ENCODE peak calls at places on chromosome 2, in eight cellular contexts. A is endothelial cell; W is activated CD4-positive, alpha-beta T cell treated with anti-CD3 and anti-CD28 coated beads, Interleukin-2, amount 50 U/mL, for 4 hours; R is sigmoid colon; T is GM06990; Y is activated effector memory CD4-positive, alpha-beta T cell treated with Interleukin-2 at 50 U/mL for 16 hours; C is hippocampal formation; K is iPS DF 19.7. J is an unnamed sample.

GRCh38 chr2:99140056-99140859 is 1.2 kb upstream of the C2orf15 start:
- DNase-seq in R (no peak), W (no peak), T (no peak), K (peak), Y (no peak), C (no peak), A (no peak), J (no peak)

GRCh38 chr2:127386764-127387654 is 766 bp downstream of the MAP3K2 start:
- DNase-seq in R (peak), K (no peak), C (peak), Y (peak), W (peak), A (peak), T (peak), J (peak)

GRCh38 chr2:120802161-120802560 is 66.5 kb downstream of the GLI2 start:
- DNase-seq in R (peak), A (no peak), C (no peak), T (no peak), K (no peak), W (no peak), Y (no peak), J (no peak)

GRCh38 chr2:200226652-200227426 is 79.7 kb upstream of the SPATS2L start:
- DNase-seq in A (no peak), K (no peak), Y (no peak), C (no peak), W (no peak), T (no peak), R (no peak), J (no peak)

GRCh38 chr2:188734688-188735087 is 239.5 kb upstream of the COL3A1 start:
- DNase-seq in T (no peak), R (no peak), Y (no peak), W (no peak), K (no peak), C (no peak), A (no peak), J (no peak)

GRCh38 chr2:111017034-111017640 is 103.6 kb upstream of the BCL2L11 start:
- DNase-seq in T (no peak), A (no peak), K (no peak), C (no peak), W (no peak), Y (no peak), R (no peak), J (no peak)

GRCh38 chr2:195824478-195824877 is 167.5 kb downstream of the SLC39A10 start:
- DNase-seq in C (no peak), Y (no peak), K (no peak), T (no peak), W (no peak), A (no peak), R (no peak), J (no peak)

GRCh38 chr2:75565523-75566449 is 5.0 kb upstream of the EVA1A start:
- DNase-seq in Y (no peak), T (no peak), C (no peak), W (no peak), A (no peak), K (no peak), R (no peak), J (no peak)

J was measured in activated T-helper 1 cell treated with anti-CD3 and anti-CD28 coated beads, Interleukin-2, amount 50 U/mL, for 16 hours.